ENCODE peak calls at places on chromosomes 16 and 17, in nine cellular contexts. A, P, Y, M, D, E, Z, N and I are unnamed samples.

GRCh38 chr16:11781773-11782172 is 15.3 kb downstream of the ZC3H7A start:
- DNase-seq in A (no peak), P (peak), Y (peak), M (no peak), D (no peak), E (no peak), Z (no peak), N (no peak), I (no peak)

GRCh38 chr16:9027070-9027799 is 63.5 kb upstream of the USP7 start:
- DNase-seq in A (no peak), P (no peak), Y (no peak), M (no peak), D (no peak), E (no peak), Z (no peak), N (no peak), I (no peak)

GRCh38 chr17:74888440-74888839 is 5.0 kb downstream of the FADS6 start:
- DNase-seq in A (no peak), P (no peak), Y (no peak), M (no peak), D (no peak), E (no peak), Z (no peak), N (no peak), I (no peak)

GRCh38 chr16:4098496-4098895 is 17.7 kb downstream of the ADCY9 start:
- DNase-seq in A (no peak), P (no peak), Y (no peak), M (no peak), D (no peak), E (no peak), Z (no peak), N (no peak), I (no peak)

GRCh38 chr17:13036776-13037175 is 18.9 kb upstream of the ELAC2 start:
- DNase-seq in A (no peak), P (peak), Y (no peak), M (no peak), D (no peak), E (no peak), Z (no peak), N (no peak), I (no peak)

GRCh38 chr16:11049396-11050059 is 105.2 kb downstream of the CLEC16A start:
- DNase-seq in A (no peak), P (peak), Y (no peak), M (no peak), D (no peak), E (no peak), Z (no peak), N (no peak), I (no peak)

GRCh38 chr16:27689711-27690110 is 139.8 kb downstream of the KATNIP start:
- DNase-seq in A (no peak), P (peak), Y (no peak), M (no peak), D (no peak), E (peak), Z (no peak), N (no peak), I (no peak)

GRCh38 chr16:75614247-75614897 is 8.7 kb downstream of the ADAT1 start:
- DNase-seq in A (no peak), P (peak), Y (no peak), M (no peak), D (no peak), E (no peak), Z (no peak), N (no peak), I (no peak)

GRCh38 chr16:3174618-3175148 is 13.3 kb upstream of the OR1F1 start:
- DNase-seq in A (no peak), P (no peak), Y (no peak), M (no peak), D (no peak), E (no peak), Z (no peak), N (no peak), I (no peak)

GRCh38 chr16:2874584-2875362 is 8.2 kb upstream of the FLYWCH2 start:
- DNase-seq in A (peak), P (peak), Y (peak), M (peak), D (no peak), E (peak), Z (peak), N (peak), I (peak)

GRCh38 chr17:66819466-66819865 is 15.5 kb upstream of the CACNG5 start:
- DNase-seq in A (no peak), P (no peak), Y (no peak), M (no peak), D (no peak), E (no peak), Z (no peak), N (no peak), I (no peak)

GRCh38 chr16:48829911-48830310 is 219.9 kb upstream of the N4BP1 start:
- DNase-seq in A (no peak), P (no peak), Y (no peak), M (no peak), D (no peak), E (no peak), Z (no peak), N (no peak), I (no peak)

GRCh38 chr16:55056585-55057520 is 126.2 kb downstream of the IRX5 start:
- DNase-seq in A (peak), P (no peak), Y (no peak), M (no peak), D (no peak), E (peak), Z (no peak), N (no peak), I (peak)

GRCh38 chr17:60817187-60817586 is 139.5 kb downstream of the BCAS3 start:
- DNase-seq in A (no peak), P (peak), Y (no peak), M (no peak), D (peak), E (no peak), Z (no peak), N (no peak), I (no peak)

GRCh38 chr16:83806036-83806435 is 1.7 kb upstream of the HSBP1 start:
- DNase-seq in A (no peak), P (no peak), Y (no peak), M (no peak), D (no peak), E (no peak), Z (no peak), N (peak), I (no peak)

GRCh38 chr17:71081666-71082065 is 912.3 kb downstream of the KCNJ2 start:
- DNase-seq in A (no peak), P (no peak), Y (no peak), M (no peak), D (no peak), E (no peak), Z (no peak), N (no peak), I (no peak)

GRCh38 chr16:86296263-86296662 is 214.1 kb upstream of the FOXF1 start:
- DNase-seq in A (peak), P (no peak), Y (no peak), M (no peak), D (no peak), E (no peak), Z (no peak), N (no peak), I (no peak)

GRCh38 chr17:57009737-57010445 is 32.0 kb downstream of the SCPEP1 start:
- DNase-seq in A (peak), P (peak), Y (peak), M (peak), D (no peak), E (peak), Z (no peak), N (peak), I (peak)

GRCh38 chr17:2736956-2737355 is 12.5 kb downstream of the CCDC92B start:
- DNase-seq in A (no peak), P (no peak), Y (no peak), M (no peak), D (no peak), E (no peak), Z (no peak), N (no peak), I (no peak)

GRCh38 chr17:66652840-66653507 is 181.9 kb upstream of the CACNG5 start:
- DNase-seq in A (no peak), P (peak), Y (no peak), M (no peak), D (no peak), E (no peak), Z (no peak), N (no peak), I (no peak)

GRCh38 chr17:21008516-21008915 is 34.3 kb downstream of the USP22 start:
- DNase-seq in A (no peak), P (no peak), Y (no peak), M (no peak), D (no peak), E (no peak), Z (no peak), N (no peak), I (no peak)

GRCh38 chr16:31528726-31529397 is 1.2 kb downstream of the AHSP start:
- DNase-seq in A (no peak), P (peak), Y (no peak), M (no peak), D (peak), E (no peak), Z (no peak), N (no peak), I (no peak)

DNA sequence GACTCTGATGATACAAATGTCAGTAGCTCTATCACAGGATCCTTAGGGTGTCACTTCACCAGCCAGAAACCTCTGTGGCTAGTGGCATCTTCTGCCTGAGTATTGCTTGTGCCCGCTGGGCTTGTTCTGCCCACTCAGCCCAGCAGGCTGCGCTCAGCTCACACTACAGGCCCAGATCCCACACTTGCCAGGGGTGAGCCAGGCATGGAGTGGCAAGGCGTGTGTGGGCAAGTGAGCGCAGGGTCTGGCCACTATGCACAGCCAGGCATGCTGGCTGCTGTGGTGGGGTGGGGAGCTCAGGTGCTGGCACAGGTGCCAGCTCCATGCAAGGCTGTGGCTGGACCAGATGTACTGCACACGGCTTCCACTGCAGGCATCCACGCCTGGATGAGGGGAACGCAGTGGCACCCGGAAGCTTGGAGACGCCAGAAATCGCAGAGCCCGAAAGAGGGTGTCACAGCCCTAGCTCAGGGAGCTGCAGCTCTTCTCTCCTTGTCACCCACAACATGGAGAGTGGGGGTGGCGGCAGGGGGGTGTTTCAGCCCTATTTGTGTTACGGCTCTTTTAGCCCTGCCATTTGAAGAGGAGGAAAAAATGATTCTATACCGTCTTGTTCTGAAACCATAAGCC is 10.2 kb downstream of the CFAP97D1 start:
- DNase-seq in A (no peak), P (no peak), Y (no peak), M (no peak), D (no peak), E (no peak), Z (no peak), N (no peak), I (no peak)
- TF ChIP-seq CTCF in A (no peak), P (peak), Y (peak), M (no peak), D (peak), E (no peak), Z (peak), N (no peak), I (no peak)

GRCh38 chr17:77144227-77144626 is 3.5 kb downstream of the SEC14L1 start:
- DNase-seq in A (no peak), P (no peak), Y (no peak), M (peak), D (no peak), E (no peak), Z (no peak), N (no peak), I (no peak)

GRCh38 chr17:77147357-77147801 is 6.6 kb downstream of the SEC14L1 start:
- DNase-seq in A (no peak), P (no peak), Y (no peak), M (peak), D (no peak), E (no peak), Z (no peak), N (peak), I (no peak)

GRCh38 chr17:77146882-77147281 is 6.1 kb downstream of the SEC14L1 start:
- DNase-seq in A (peak), P (no peak), Y (no peak), M (peak), D (no peak), E (peak), Z (no peak), N (no peak), I (no peak)

GRCh38 chr17:77145209-77145608 is 4.4 kb downstream of the SEC14L1 start:
- DNase-seq in A (no peak), P (no peak), Y (no peak), M (peak), D (no peak), E (no peak), Z (no peak), N (no peak), I (no peak)

DNA sequence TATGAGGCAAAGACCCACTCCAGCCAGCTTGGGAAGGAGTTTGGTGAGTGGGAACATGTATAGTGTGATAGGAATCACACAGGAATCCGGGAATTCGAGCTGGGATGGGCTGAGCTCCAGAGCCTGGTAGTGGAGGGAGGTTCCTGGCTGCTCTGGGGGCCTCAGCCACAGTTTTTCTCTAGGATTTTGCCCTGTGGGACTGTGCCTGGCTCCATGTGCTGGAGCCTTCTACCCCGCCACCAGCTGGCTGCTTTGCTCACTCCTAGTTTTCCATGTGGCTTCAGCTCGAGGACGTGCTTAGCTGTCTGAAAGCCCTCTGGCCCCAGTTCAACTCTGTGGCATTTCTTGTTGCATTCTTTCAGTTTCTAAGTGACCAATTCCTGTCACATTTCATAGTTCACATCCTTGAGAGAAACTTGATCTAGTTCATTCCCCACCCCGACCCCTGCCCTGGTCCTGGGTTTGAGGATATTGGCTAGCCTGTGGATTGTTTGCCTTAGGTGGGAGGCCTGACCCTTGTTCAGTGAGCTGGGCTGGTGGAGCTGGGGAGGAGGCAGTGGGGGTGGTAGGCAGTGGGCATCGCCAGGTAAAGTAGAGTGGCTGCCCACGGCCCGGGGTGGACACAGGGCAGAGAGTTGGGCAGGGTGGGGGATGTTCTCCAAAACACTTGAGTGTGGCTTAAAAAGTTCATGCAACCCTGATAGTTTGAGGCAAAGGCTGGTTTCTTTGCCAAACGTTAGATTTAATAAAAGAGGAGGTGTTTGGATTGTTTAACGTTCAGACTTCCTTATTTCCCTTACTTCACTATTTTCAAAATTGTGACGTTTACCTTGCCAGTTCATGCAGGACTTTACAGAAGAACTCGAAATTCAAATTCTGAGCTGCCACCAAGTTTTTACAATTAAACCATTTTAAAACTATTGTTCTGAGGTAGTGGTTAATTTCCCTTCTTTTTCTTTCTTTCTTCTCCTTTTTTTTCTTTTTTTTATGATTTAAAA is 5.2 kb downstream of the SEC14L1 start:
- DNase-seq in A (peak), P (peak), Y (peak), M (peak), D (no peak), E (peak), Z (no peak), N (peak), I (no peak)
- TF ChIP-seq CTCF in A (no peak), P (peak), Y (no peak), M (peak), D (peak), E (peak), Z (no peak), N (no peak), I (no peak)

GRCh38 chr16:25031132-25031440 is 15.9 kb upstream of the ARHGAP17 start:
- DNase-seq in A (no peak), P (no peak), Y (no peak), M (no peak), D (no peak), E (no peak), Z (no peak), N (no peak), I (no peak)

GRCh38 chr16:25034916-25035315 is 19.7 kb upstream of the ARHGAP17 start:
- DNase-seq in A (no peak), P (no peak), Y (no peak), M (no peak), D (no peak), E (no peak), Z (no peak), N (no peak), I (no peak)

GRCh38 chr16:25033852-25034251 is 18.7 kb upstream of the ARHGAP17 start:
- DNase-seq in A (no peak), P (peak), Y (no peak), M (no peak), D (no peak), E (no peak), Z (no peak), N (no peak), I (no peak)

GRCh38 chr16:25030420-25031131 is 15.4 kb upstream of the ARHGAP17 start:
- DNase-seq in A (no peak), P (no peak), Y (no peak), M (no peak), D (no peak), E (no peak), Z (no peak), N (no peak), I (no peak)

DNA sequence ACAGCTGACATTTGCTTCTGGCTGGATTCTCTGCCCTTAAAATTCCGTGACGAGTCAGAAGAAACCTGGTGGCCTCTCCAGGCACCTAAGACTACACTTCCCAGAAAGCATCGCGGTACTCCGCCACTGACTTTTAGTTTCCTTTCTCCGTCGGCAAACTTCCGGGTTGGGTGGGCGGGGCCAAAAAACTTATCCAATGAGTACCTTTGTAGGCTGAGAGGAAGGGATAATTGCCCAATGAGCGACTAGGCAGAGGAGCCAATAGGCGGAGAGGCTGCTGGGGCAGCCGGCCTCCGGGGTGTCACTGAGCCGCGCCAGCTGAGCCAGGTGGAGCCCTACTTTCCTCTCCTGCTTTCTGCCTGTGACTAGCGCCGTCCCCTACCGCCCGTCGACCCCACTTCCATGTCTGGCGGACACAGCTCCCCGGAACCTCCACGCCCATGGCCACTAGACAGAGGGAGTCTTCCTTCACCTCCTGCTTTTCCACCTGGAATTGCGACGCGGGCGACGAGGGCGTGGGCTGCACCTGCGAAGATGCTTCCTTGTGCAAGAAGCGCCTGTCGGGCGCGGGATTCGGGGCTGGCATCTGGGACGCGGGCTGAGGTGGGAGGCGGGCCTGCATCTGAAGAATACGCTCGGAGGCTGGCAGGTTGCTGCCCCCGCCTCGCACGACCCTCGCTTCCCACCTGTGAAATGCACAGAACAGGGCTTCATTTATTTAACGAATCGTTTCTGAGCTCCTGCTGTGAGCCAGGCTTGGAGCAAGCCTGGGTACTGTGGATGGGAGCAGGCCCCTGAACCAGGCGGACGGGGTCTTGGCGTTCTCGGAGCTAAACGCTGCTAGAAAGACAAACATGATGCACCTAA is 16.5 kb upstream of the ARHGAP17 start:
- DNase-seq in A (peak), P (peak), Y (peak), M (peak), D (peak), E (peak), Z (peak), N (peak), I (peak)
- TF ChIP-seq CTCF in A (no peak), P (no peak), Y (peak), M (no peak), D (no peak), E (no peak), Z (no peak), N (no peak), I (no peak)

DNA sequence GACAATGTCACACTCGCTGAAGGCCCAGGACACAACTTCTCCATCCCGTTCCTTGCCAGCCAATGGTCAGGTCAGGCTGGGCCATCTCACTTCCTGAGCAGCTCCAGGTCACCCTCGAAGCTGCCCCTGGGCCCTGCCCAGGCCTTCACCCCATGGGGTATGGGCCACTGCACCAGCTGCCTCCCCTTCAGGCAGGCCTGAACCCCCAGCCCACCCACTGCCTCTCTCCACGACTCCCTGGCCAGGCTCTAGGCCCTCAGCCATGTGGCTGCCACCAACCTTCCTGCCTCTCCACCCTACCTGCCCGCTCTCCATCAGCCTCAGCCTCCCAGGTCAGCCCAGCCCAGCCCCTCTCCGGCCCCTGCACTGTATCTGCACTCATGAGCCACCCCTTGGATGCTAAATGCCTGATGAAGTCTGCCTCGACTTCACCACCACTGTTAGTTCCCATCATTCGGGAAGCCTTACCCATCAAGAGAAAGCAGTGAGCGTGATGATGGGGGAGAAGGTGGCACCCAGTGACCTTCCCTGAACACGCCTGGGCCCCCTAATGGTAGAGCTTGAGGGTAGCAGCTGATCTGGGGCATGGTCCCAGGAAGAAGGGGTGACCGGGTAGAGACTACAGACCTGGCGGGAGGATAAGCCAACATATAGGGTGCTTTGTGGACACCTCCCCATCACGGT is 30.9 kb upstream of the C16orf95 start:
- DNase-seq in A (no peak), P (no peak), Y (no peak), M (no peak), D (no peak), E (no peak), Z (no peak), N (no peak), I (no peak)
- TF ChIP-seq CTCF in A (no peak), P (no peak), Y (no peak), M (no peak), D (no peak), E (no peak), Z (no peak), N (no peak), I (no peak)